ENCODE peak calls at places on chromosomes 6 and 20, in nine cellular contexts. K, I, Y, V, T, H, P, E and X are unnamed samples.

GRCh38 chr6:225121-225721 is 67.1 kb upstream of the DUSP22 start:
- DNase-seq in K (no peak), I (no peak), Y (no peak), V (no peak), T (no peak), H (peak), P (no peak), E (no peak), X (no peak)

GRCh38 chr20:34190262-34190661 is 51.0 kb upstream of the ASIP start:
- DNase-seq in K (no peak), I (no peak), Y (no peak), V (no peak), T (no peak), H (no peak), P (no peak), E (no peak), X (no peak)

GRCh38 chr20:64156136-64156885 is 7.9 kb upstream of the MYT1 start:
- DNase-seq in K (peak), I (no peak), Y (no peak), V (no peak), T (no peak), H (no peak), P (no peak), E (no peak), X (no peak)

GRCh38 chr6:129695373-129696027 is 14.5 kb downstream of the ARHGAP18 start:
- DNase-seq in K (no peak), I (peak), Y (no peak), V (no peak), T (no peak), H (peak), P (no peak), E (no peak), X (no peak)

GRCh38 chr6:25172819-25173218 is 106.4 kb upstream of the CARMIL1 start:
- DNase-seq in K (no peak), I (no peak), Y (no peak), V (no peak), T (no peak), H (peak), P (no peak), E (no peak), X (no peak)

GRCh38 chr20:49853640-49854039 is 41.0 kb downstream of the SLC9A8 start:
- DNase-seq in K (peak), I (no peak), Y (no peak), V (no peak), T (no peak), H (peak), P (peak), E (peak), X (no peak)

GRCh38 chr6:26235240-26235730 is 129.7 kb upstream of the BTN3A2 start:
- DNase-seq in K (no peak), I (no peak), Y (no peak), V (no peak), T (no peak), H (no peak), P (no peak), E (peak), X (no peak)

GRCh38 chr6:112433457-112433856 is 86.3 kb downstream of the RFPL4B start:
- DNase-seq in K (no peak), I (no peak), Y (no peak), V (no peak), T (no peak), H (no peak), P (no peak), E (no peak), X (no peak)

GRCh38 chr6:11143394-11144371 is 32.2 kb upstream of the ERVFRD-1 start:
- DNase-seq in K (no peak), I (no peak), Y (no peak), V (no peak), T (peak), H (peak), P (no peak), E (peak), X (no peak)

GRCh38 chr6:42168650-42169049 is 4.5 kb upstream of the GUCA1A start:
- DNase-seq in K (no peak), I (no peak), Y (no peak), V (no peak), T (no peak), H (no peak), P (no peak), E (no peak), X (no peak)

GRCh38 chr6:139743629-139744028 is 369.2 kb upstream of the CITED2 start:
- DNase-seq in K (no peak), I (no peak), Y (no peak), V (no peak), T (no peak), H (peak), P (no peak), E (peak), X (no peak)

GRCh38 chr20:10671221-10671849 is 2.5 kb downstream of the JAG1 start:
- DNase-seq in K (peak), I (peak), Y (no peak), V (no peak), T (peak), H (peak), P (peak), E (peak), X (no peak)

GRCh38 chr6:31528821-31529328 is at the start of gene MCCD1:
- DNase-seq in K (peak), I (peak), Y (no peak), V (no peak), T (no peak), H (no peak), P (no peak), E (no peak), X (no peak)

GRCh38 chr6:152318278-152318677 is 318.9 kb downstream of the SYNE1 start:
- DNase-seq in K (no peak), I (no peak), Y (no peak), V (no peak), T (no peak), H (peak), P (no peak), E (no peak), X (no peak)

GRCh38 chr6:28977351-28978136 is 27.6 kb downstream of the ZNF311 start:
- DNase-seq in K (peak), I (peak), Y (no peak), V (no peak), T (no peak), H (peak), P (peak), E (peak), X (no peak)

GRCh38 chr20:13552061-13552460 is 86.7 kb downstream of the TASP1 start:
- DNase-seq in K (no peak), I (no peak), Y (no peak), V (no peak), T (no peak), H (peak), P (no peak), E (peak), X (no peak)

GRCh38 chr6:142737368-142738060 is 207.5 kb downstream of the HIVEP2 start:
- DNase-seq in K (no peak), I (no peak), Y (peak), V (no peak), T (no peak), H (no peak), P (no peak), E (no peak), X (no peak)

GRCh38 chr6:90500458-90500857 is 86.4 kb downstream of the MAP3K7 start:
- DNase-seq in K (peak), I (peak), Y (no peak), V (no peak), T (no peak), H (peak), P (no peak), E (no peak), X (no peak)

GRCh38 chr6:28003661-28004060 is 46.6 kb downstream of the OR2B6 start:
- DNase-seq in K (no peak), I (no peak), Y (no peak), V (no peak), T (no peak), H (peak), P (no peak), E (no peak), X (no peak)

GRCh38 chr6:107977283-107977682 is 19.3 kb upstream of the SEC63 start:
- DNase-seq in K (peak), I (no peak), Y (peak), V (no peak), T (no peak), H (peak), P (no peak), E (peak), X (no peak)

GRCh38 chr6:25889877-25890853 is 16.1 kb upstream of the SLC17A3 start:
- DNase-seq in K (peak), I (peak), Y (peak), V (no peak), T (no peak), H (peak), P (peak), E (peak), X (peak)